ENCODE peak calls at places on chromosomes 7 and 10, in seven cellular contexts. E is cardiac muscle cell; W is spleen; D is HL-60; J is effector memory CD4-positive, alpha-beta T cell; U is right cardiac atrium; T is pancreas. I is an unnamed sample.

GRCh38 chr10:65501259-65501658 is 1424.6 kb upstream of the LRRTM3 start:
- DNase-seq in W (no peak), J (no peak), U (no peak), E (no peak), D (no peak), T (no peak), I (no peak)

GRCh38 chr7:25989140-25989705 is 162.8 kb upstream of the NFE2L3 start:
- DNase-seq in D (no peak), W (no peak), U (no peak), J (no peak), T (no peak), E (no peak), I (no peak)

GRCh38 chr7:105835441-105835840 is 41.0 kb downstream of the ATXN7L1 start:
- DNase-seq in W (no peak), E (no peak), J (no peak), D (no peak), T (no peak), U (no peak), I (no peak)

GRCh38 chr7:149525280-149525679 is 27.7 kb upstream of the ZNF746 start:
- DNase-seq in W (no peak), T (no peak), U (no peak), E (no peak), D (no peak), J (no peak), I (no peak)

GRCh38 chr7:45036317-45036716 is 36.3 kb downstream of the CCM2 start:
- DNase-seq in J (no peak), U (no peak), E (no peak), T (no peak), W (no peak), D (no peak), I (no peak)

GRCh38 chr10:1698185-1698584 is 39.1 kb downstream of the ADARB2 start:
- DNase-seq in E (no peak), T (no peak), D (no peak), U (no peak), W (no peak), J (no peak), I (no peak)

GRCh38 chr10:18343573-18343972 is 203.3 kb downstream of the CACNB2 start:
- DNase-seq in J (no peak), D (no peak), U (no peak), E (no peak), W (no peak), T (no peak), I (no peak)

GRCh38 chr10:31574566-31574965 is 255.6 kb downstream of the ZEB1 start:
- DNase-seq in D (no peak), W (no peak), U (no peak), J (no peak), T (no peak), E (no peak), I (no peak)

GRCh38 chr7:20520530-20520929 is 94.9 kb upstream of the ABCB5 start:
- DNase-seq in E (no peak), T (no peak), D (no peak), W (no peak), J (no peak), U (no peak), I (no peak)

GRCh38 chr7:1928555-1929348 is 258.7 kb downstream of the ELFN1 start:
- DNase-seq in E (no peak), T (peak; percentile 96), D (no peak), W (peak; percentile 64), J (no peak), U (peak; percentile 21), I (no peak)

GRCh38 chr7:842436-843031 is 10.3 kb downstream of the SUN1 start:
- DNase-seq in E (no peak), D (no peak), T (no peak), W (peak; percentile 51), J (no peak), U (no peak), I (no peak)

GRCh38 chr7:128792471-128793183 is 859 bp downstream of the CCDC136 start:
- DNase-seq in D (no peak), U (peak; percentile 66), T (no peak), J (no peak), W (no peak), E (no peak), I (no peak)

GRCh38 chr7:71350680-71351079 is 218.7 kb downstream of the GALNT17 start:
- DNase-seq in T (no peak), J (no peak), W (no peak), U (no peak), E (no peak), D (no peak), I (no peak)

GRCh38 chr10:86346169-86346793 is 20.3 kb downstream of the GRID1 start:
- DNase-seq in U (no peak), W (peak; percentile 58), J (no peak), D (no peak), T (no peak), E (no peak), I (no peak)

GRCh38 chr7:87874066-87874465 is 2.1 kb downstream of the SLC25A40 start:
- DNase-seq in E (no peak), W (no peak), J (no peak), T (no peak), U (no peak), D (peak; percentile 85), I (no peak)

GRCh38 chr10:129971381-129972144 is 7.5 kb upstream of the EBF3 start:
- DNase-seq in D (peak; percentile 50), J (no peak), W (peak; percentile 79), E (peak; percentile 79), U (peak; percentile 90), T (peak; percentile 66), I (no peak)

GRCh38 chr10:100327007-100327700 is 2.9 kb downstream of the PKD2L1 start:
- DNase-seq in T (no peak), E (peak; percentile 34), W (peak; percentile 86), J (no peak), D (peak; percentile 94), U (no peak), I (no peak)

GRCh38 chr10:62095341-62096071 is 173.1 kb downstream of the RTKN2 start:
- DNase-seq in U (no peak), J (no peak), E (peak; percentile 80), T (no peak), W (no peak), D (no peak), I (no peak)

GRCh38 chr10:112958275-112958995 is 8.4 kb downstream of the TCF7L2 start:
- DNase-seq in E (peak; percentile 87), U (no peak), W (no peak), J (no peak), T (no peak), D (no peak), I (no peak)

GRCh38 chr10:112956631-112957350 is 6.7 kb downstream of the TCF7L2 start:
- DNase-seq in W (no peak), J (no peak), U (no peak), E (no peak), T (no peak), D (no peak), I (no peak)

GRCh38 chr10:112955736-112956421 is 5.8 kb downstream of the TCF7L2 start:
- DNase-seq in W (no peak), U (no peak), T (no peak), D (peak; percentile 48), J (no peak), E (peak; percentile 78), I (no peak)

GRCh38 chr10:112959207-112959838 is 9.3 kb downstream of the TCF7L2 start:
- DNase-seq in E (peak; percentile 65), J (no peak), W (no peak), D (no peak), T (no peak), U (no peak), I (no peak)

GRCh38 chr10:112957589-112958202 is 7.6 kb downstream of the TCF7L2 start:
- DNase-seq in W (no peak), J (no peak), U (no peak), E (no peak), T (no peak), D (no peak), I (no peak)
- H3K4me3 ChIP-seq in W (no peak overlapping the region), J (no peak overlapping the region), U (no peak overlapping the region), E (no peak overlapping the region), T (no peak overlapping the region), D (no peak overlapping the region), I (no peak overlapping the region)

GRCh38 chr7:33501368-33501767 is 372.0 kb downstream of the BBS9 start:
- DNase-seq in U (no peak), D (no peak), J (no peak), W (no peak), E (no peak), T (no peak), I (no peak)

GRCh38 chr7:33495207-33495606 is 365.8 kb downstream of the BBS9 start:
- DNase-seq in E (peak; percentile 7), D (no peak), W (no peak), J (no peak), U (no peak), T (no peak), I (no peak)

GRCh38 chr7:33503014-33503413 is 373.6 kb downstream of the BBS9 start:
- DNase-seq in E (no peak), W (no peak), T (no peak), J (no peak), U (no peak), D (no peak), I (no peak)

DNA sequence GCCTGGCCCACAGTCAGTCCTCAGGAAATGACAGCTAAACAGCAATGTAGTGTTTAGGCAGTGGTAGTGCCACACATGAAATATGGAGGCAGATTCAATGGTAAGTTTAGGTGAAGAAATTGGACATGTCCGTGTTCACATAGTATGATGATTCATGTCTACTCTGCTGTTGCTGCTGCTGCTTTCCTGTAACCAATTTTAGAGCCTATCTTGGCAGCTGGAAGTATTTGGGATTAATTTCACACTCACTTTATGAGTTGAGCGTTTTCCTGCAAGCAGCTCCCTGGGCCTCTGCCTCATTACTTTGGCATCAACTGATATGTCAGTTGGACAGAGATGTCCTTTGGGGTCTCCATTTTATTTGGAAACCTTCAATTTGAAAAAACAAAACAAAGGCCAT is 371.2 kb downstream of the BBS9 start:
- DNase-seq in J (no peak), T (no peak), D (no peak), U (no peak), E (peak; percentile 23), W (no peak), I (no peak)
- H3K27ac ChIP-seq in J (no peak overlapping the region), T (no peak overlapping the region), D (no peak overlapping the region), U (peak overlapping the region; percentile 88), E (no peak overlapping the region), W (no peak overlapping the region), I (peak overlapping the region; percentile 52)

DNA sequence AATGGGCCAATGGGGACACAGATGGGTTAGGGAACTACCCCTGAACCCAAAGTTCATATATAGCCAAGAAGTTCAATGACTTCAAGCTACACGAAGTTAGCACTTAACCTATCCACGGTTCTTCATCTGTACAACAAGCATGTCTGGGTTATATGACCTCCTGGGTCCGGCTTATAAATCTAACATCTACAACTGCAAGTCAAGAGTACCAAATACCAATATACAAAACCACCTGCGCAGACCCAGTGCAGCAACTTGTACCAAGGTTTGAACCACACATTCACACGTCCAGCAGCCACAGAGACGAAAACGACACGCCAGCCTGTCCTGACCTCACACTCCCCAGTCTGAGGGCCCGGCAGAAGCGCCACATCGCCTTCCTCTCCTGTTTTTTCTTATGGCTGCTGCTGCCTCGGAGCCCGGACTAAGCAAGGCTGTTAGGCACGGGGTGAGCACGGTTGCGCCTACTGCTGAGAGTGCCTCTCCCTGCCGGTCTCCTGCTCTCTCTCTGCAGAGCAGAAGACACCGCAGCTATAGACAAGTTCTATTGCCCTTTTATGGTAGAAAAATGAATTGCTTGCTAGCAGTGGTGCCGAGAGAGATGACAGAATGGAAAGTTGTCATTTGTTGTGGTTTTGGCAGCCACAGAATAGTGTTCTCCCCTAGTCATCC is 86.3 kb downstream of the RNF216 start:
- DNase-seq in E (peak; percentile 90), T (peak; percentile 51), W (peak; percentile 88), J (peak; percentile 40), U (peak; percentile 74), D (peak; percentile 81), I (no peak)
- H3K4me3 ChIP-seq in E (no peak overlapping the region), T (no peak overlapping the region), W (no peak overlapping the region), J (peak overlapping the region; percentile 55), U (peak overlapping the region; percentile 34), D (peak overlapping the region; percentile 1), I (peak overlapping the region; percentile 39)

GRCh38 chr10:3895045-3895609 is 110.1 kb upstream of the KLF6 start:
- DNase-seq in J (no peak), W (no peak), D (no peak), E (peak; percentile 26), U (no peak), T (no peak), I (no peak)
- H3K27ac ChIP-seq in J (no peak overlapping the region), W (no peak overlapping the region), D (no peak overlapping the region), E (no peak overlapping the region), U (no peak overlapping the region), T (no peak overlapping the region), I (peak overlapping the region; percentile 26)